ENCODE peak calls at places on chromosomes 11 and 22, in eight cellular contexts. L is neural progenitor cell, M is H9, D is neuronal stem cell, S is IMR-90, A is PC-3, X is hepatocyte, Y is HCT116. J is an unnamed sample.
A peak's percentile ranks its signal among the peaks of the same experiment; 100 is the strongest.

GRCh38 chr11:73218106-73218829 is at the start of gene P2RY2:
- DNase-seq in L (peak; percentile 88), M (peak; percentile 81), D (peak; percentile 67), S (no peak), A (peak; percentile 81), X (peak; percentile 84), Y (peak; percentile 32), J (no peak)

GRCh38 chr11:11981364-11981763 is 27.1 kb downstream of the DKK3 start:
- DNase-seq in L (no peak), M (no peak), D (no peak), S (no peak), A (no peak), X (no peak), Y (no peak), J (no peak)

GRCh38 chr11:31809857-31810778 is 1.0 kb downstream of the PAX6 start:
- DNase-seq in L (peak; percentile 70), M (peak; percentile 64), D (no peak), S (peak; percentile 28), A (peak; percentile 43), X (peak; percentile 61), Y (no peak), J (no peak)

GRCh38 chr11:103397369-103397768 is 288.1 kb downstream of the DYNC2H1 start:
- DNase-seq in L (no peak), M (no peak), D (no peak), S (peak; percentile 78), A (no peak), X (no peak), Y (no peak), J (no peak)

GRCh38 chr11:110472858-110473257 is 43.1 kb downstream of the FDX1 start:
- DNase-seq in L (no peak), M (no peak), D (no peak), S (peak; percentile 34), A (peak; percentile 73), X (no peak), Y (no peak), J (no peak)

GRCh38 chr11:31557991-31558390 is 48.4 kb downstream of the ELP4 start:
- DNase-seq in L (peak; percentile 13), M (no peak), D (no peak), S (peak; percentile 3), A (no peak), X (no peak), Y (no peak), J (no peak)

GRCh38 chr11:67282155-67282875 is 6.8 kb upstream of the ANKRD13D start:
- DNase-seq in L (no peak), M (no peak), D (no peak), S (no peak), A (no peak), X (no peak), Y (no peak), J (no peak)

GRCh38 chr11:68954970-68955958 is 25.5 kb downstream of the MRGPRD start:
- DNase-seq in L (no peak), M (peak; percentile 44), D (no peak), S (peak; percentile 45), A (peak; percentile 52), X (peak; percentile 36), Y (no peak), J (no peak)

GRCh38 chr22:32723632-32724031 is 77.9 kb upstream of the TIMP3 start:
- DNase-seq in L (no peak), M (no peak), D (no peak), S (peak; percentile 96), A (no peak), X (peak; percentile 61), Y (no peak), J (peak; percentile 51)

GRCh38 chr11:944711-945470 is 19.2 kb downstream of the AP2A2 start:
- DNase-seq in L (peak; percentile 83), M (peak; percentile 89), D (peak; percentile 71), S (peak; percentile 45), A (no peak), X (no peak), Y (no peak), J (no peak)

GRCh38 chr22:26364066-26365015 is 64.7 kb upstream of the ASPHD2 start:
- DNase-seq in L (peak; percentile 95), M (peak; percentile 91), D (peak; percentile 81), S (peak; percentile 80), A (peak; percentile 73), X (peak; percentile 89), Y (peak; percentile 79), J (peak; percentile 95)

GRCh38 chr11:2406878-2407410 is 6.4 kb downstream of the TSSC4 start:
- DNase-seq in L (no peak), M (no peak), D (no peak), S (no peak), A (no peak), X (no peak), Y (no peak), J (no peak)

GRCh38 chr11:70944141-70944540 is 308.2 kb downstream of the SHANK2 start:
- DNase-seq in L (no peak), M (no peak), D (no peak), S (no peak), A (no peak), X (no peak), Y (no peak), J (no peak)
- H3K9me3 ChIP-seq in L (no peaks in the 10 kb centered on the region), M (peaks cover 15% of the 10 kb centered on the region), D (peaks cover 12% of the 10 kb centered on the region), S (peaks cover 25% of the 10 kb centered on the region), A (peaks cover 14% of the 10 kb centered on the region), X (no peaks in the 10 kb centered on the region), Y (peaks cover 18% of the 10 kb centered on the region), J (peaks cover 11% of the 10 kb centered on the region)

GRCh38 chr11:60991457-60991856 is 20.0 kb downstream of the CD6 start:
- DNase-seq in L (no peak), M (no peak), D (no peak), S (no peak), A (no peak), X (no peak), Y (no peak), J (no peak)

GRCh38 chr11:60987577-60988277 is 16.2 kb downstream of the CD6 start:
- DNase-seq in L (no peak), M (no peak), D (no peak), S (no peak), A (no peak), X (no peak), Y (no peak), J (no peak)

GRCh38 chr11:60988658-60989057 is 17.2 kb downstream of the CD6 start:
- DNase-seq in L (no peak), M (no peak), D (no peak), S (no peak), A (no peak), X (no peak), Y (no peak), J (no peak)

GRCh38 chr11:60985991-60986915 is 14.8 kb downstream of the CD6 start:
- DNase-seq in L (no peak), M (no peak), D (no peak), S (peak; percentile 46), A (peak; percentile 87), X (no peak), Y (no peak), J (no peak)

GRCh38 chr11:60989108-60989650 is 17.7 kb downstream of the CD6 start:
- DNase-seq in L (no peak), M (no peak), D (no peak), S (no peak), A (no peak), X (no peak), Y (no peak), J (no peak)
- H3K4me2 ChIP-seq in L (no peak overlapping the region), M (no peak overlapping the region), D (no peak overlapping the region), S (no peak overlapping the region), A (no peak overlapping the region), X (no peak overlapping the region), Y (no peak overlapping the region), J (no peak overlapping the region)

DNA sequence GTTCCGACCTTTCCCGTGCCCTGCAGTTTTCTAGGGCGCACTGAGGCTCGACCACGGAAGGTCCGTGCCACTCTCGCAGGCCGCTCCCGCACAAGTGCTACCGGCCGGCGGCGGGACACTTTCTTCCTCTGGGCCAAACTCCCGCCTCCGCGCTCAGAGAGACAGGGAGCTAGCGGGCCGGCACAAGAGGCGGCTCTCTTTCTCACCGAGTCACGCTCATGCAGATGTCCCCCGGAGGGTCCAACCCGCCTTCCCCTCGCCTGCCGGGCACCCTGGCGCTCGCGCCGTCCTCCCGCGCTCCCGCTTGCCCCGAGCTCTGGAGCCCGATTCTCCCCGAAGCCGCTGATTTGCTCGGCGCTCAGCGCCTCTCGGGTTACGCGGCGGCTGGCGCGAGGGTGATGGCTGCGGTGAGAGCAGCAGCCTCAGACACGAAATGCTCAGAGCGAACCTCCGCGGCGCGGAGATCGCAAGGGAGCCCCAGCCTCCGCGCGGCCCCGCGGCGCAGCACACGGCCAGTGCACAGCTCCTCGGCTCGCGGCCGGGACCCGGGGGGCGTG is 1.0 kb downstream of the LMO1 start:
- DNase-seq in L (peak; percentile 92), M (peak; percentile 74), D (peak; percentile 81), S (peak; percentile 55), A (peak; percentile 32), X (peak; percentile 66), Y (no peak), J (no peak)
- H2AFZ ChIP-seq in L (peak overlapping the region; percentile 61), M (no peak overlapping the region), D (peak overlapping the region; percentile 99), S (peak overlapping the region; percentile 84), A (peak overlapping the region; percentile 36), X (peak overlapping the region; percentile 50), Y (no peak overlapping the region), J (no peak overlapping the region)

GRCh38 chr22:21043856-21044535 is 1.8 kb upstream of the LRRC74B start:
- DNase-seq in L (no peak), M (no peak), D (no peak), S (no peak), A (no peak), X (no peak), Y (no peak), J (no peak)

GRCh38 chr22:21042978-21043855 is 2.5 kb upstream of the LRRC74B start:
- DNase-seq in L (no peak), M (no peak), D (no peak), S (no peak), A (peak; percentile 24), X (no peak), Y (no peak), J (no peak)

GRCh38 chr22:21047035-21047661 is 1.4 kb downstream of the LRRC74B start:
- DNase-seq in L (no peak), M (no peak), D (no peak), S (no peak), A (no peak), X (no peak), Y (no peak), J (no peak)

GRCh38 chr22:21045585-21046294 is at the start of gene LRRC74B:
- DNase-seq in L (peak; percentile 98), M (peak; percentile 97), D (peak; percentile 94), S (peak; percentile 87), A (peak; percentile 79), X (peak; percentile 93), Y (peak; percentile 63), J (peak; percentile 96)

DNA sequence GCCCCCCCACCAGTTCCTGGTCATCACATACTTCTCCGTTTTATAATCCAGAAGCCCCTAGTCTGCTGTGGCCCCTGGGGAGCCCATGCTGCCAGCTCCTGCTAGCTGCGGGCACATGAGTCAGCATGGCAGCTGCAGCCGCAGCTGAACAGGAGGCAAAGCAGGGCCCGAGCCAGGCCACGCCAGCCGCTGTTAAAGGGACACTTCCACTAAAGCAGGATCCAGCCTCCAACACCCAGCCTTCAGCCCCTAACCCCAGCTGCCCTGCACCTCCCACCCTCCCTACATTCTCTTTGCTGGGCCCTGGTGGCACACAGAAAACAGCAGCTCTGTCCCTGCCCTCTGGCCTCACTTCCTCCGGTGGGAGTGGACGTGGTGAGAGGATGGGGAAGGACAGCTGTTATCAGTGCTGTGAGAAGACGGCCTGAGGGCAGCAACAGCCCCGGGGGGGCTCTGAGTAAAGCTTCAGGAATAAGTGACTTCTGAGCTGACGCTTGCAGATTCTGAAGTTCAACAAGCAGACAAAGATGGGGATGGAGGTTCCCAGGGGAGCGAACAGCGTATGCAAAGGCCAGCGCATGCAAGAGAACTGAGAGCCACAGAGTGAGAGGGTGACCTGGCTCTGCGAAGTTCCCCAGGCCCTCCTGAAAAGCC is 688 bp upstream of the LRRC74B start:
- DNase-seq in L (peak; percentile 21), M (no peak), D (no peak), S (peak; percentile 65), A (peak; percentile 15), X (no peak), Y (no peak), J (peak; percentile 88)
- H3K9me3 ChIP-seq in L (no peaks in the 10 kb centered on the region), M (no peaks in the 10 kb centered on the region), D (no peaks in the 10 kb centered on the region), S (no peaks in the 10 kb centered on the region), A (no peaks in the 10 kb centered on the region), X (no peaks in the 10 kb centered on the region), Y (no peaks in the 10 kb centered on the region), J (no peaks in the 10 kb centered on the region)